ENCODE peak calls at places on chromosomes 4 and X, in nine cellular contexts. One of them, this sample, is unnamed.

GRCh38 chr4:6749340-6750171 is 33.0 kb upstream of the KIAA0232 start:
- DNase-seq in naive B cell: no peak
- DNase-seq in activated gamma-delta T cell treated with anti-CD3 and anti-CD28 coated beads, Interleukin-2, amount 50 U/mL, for 16 hours: no peak
- DNase-seq in CD4-positive, CD25-positive, alpha-beta regulatory T cell: no peak
- DNase-seq in glutamatergic neuron: no peak
- DNase-seq in AML-193: no peak
- DNase-seq in HEK293T: no peak
- DNase-seq in NCI-H1092: no peak
- DNase-seq in naive thymus-derived CD8-positive, alpha-beta T cell: no peak
- DNase-seq in this sample: no peak

GRCh38 chr4:79862842-79863241 is 210.2 kb downstream of the ANTXR2 start:
- DNase-seq in activated gamma-delta T cell treated with anti-CD3 and anti-CD28 coated beads, Interleukin-2, amount 50 U/mL, for 16 hours: no peak
- DNase-seq in AML-193: no peak
- DNase-seq in naive B cell: no peak
- DNase-seq in glutamatergic neuron: no peak
- DNase-seq in NCI-H1092: no peak
- DNase-seq in HEK293T: no peak
- DNase-seq in naive thymus-derived CD8-positive, alpha-beta T cell: no peak
- DNase-seq in CD4-positive, CD25-positive, alpha-beta regulatory T cell: no peak
- DNase-seq in this sample: no peak

GRCh38 chrX:84893897-84894296 is 109.8 kb upstream of the APOOL start:
- DNase-seq in HEK293T: no peak
- DNase-seq in glutamatergic neuron: no peak
- DNase-seq in CD4-positive, CD25-positive, alpha-beta regulatory T cell: no peak
- DNase-seq in activated gamma-delta T cell treated with anti-CD3 and anti-CD28 coated beads, Interleukin-2, amount 50 U/mL, for 16 hours: no peak
- DNase-seq in AML-193: no peak
- DNase-seq in NCI-H1092: no peak
- DNase-seq in naive thymus-derived CD8-positive, alpha-beta T cell: no peak
- DNase-seq in naive B cell: no peak
- DNase-seq in this sample: no peak

GRCh38 chr4:6362896-6363295 is 93.2 kb downstream of the WFS1 start:
- DNase-seq in naive thymus-derived CD8-positive, alpha-beta T cell: no peak
- DNase-seq in CD4-positive, CD25-positive, alpha-beta regulatory T cell: peak; percentile 9
- DNase-seq in HEK293T: peak; percentile 51
- DNase-seq in glutamatergic neuron: no peak
- DNase-seq in naive B cell: no peak
- DNase-seq in activated gamma-delta T cell treated with anti-CD3 and anti-CD28 coated beads, Interleukin-2, amount 50 U/mL, for 16 hours: no peak
- DNase-seq in AML-193: no peak
- DNase-seq in NCI-H1092: no peak
- DNase-seq in this sample: peak; percentile 68

GRCh38 chr4:102541708-102542107 is 40.5 kb downstream of the NFKB1 start:
- DNase-seq in NCI-H1092: no peak
- DNase-seq in glutamatergic neuron: peak; percentile 21
- DNase-seq in AML-193: no peak
- DNase-seq in activated gamma-delta T cell treated with anti-CD3 and anti-CD28 coated beads, Interleukin-2, amount 50 U/mL, for 16 hours: no peak
- DNase-seq in CD4-positive, CD25-positive, alpha-beta regulatory T cell: no peak
- DNase-seq in HEK293T: no peak
- DNase-seq in naive thymus-derived CD8-positive, alpha-beta T cell: no peak
- DNase-seq in naive B cell: no peak
- DNase-seq in this sample: no peak

GRCh38 chr4:159256037-159256436 is 153.2 kb downstream of the RAPGEF2 start:
- DNase-seq in CD4-positive, CD25-positive, alpha-beta regulatory T cell: no peak
- DNase-seq in HEK293T: no peak
- DNase-seq in AML-193: no peak
- DNase-seq in naive B cell: no peak
- DNase-seq in NCI-H1092: no peak
- DNase-seq in glutamatergic neuron: no peak
- DNase-seq in activated gamma-delta T cell treated with anti-CD3 and anti-CD28 coated beads, Interleukin-2, amount 50 U/mL, for 16 hours: no peak
- DNase-seq in naive thymus-derived CD8-positive, alpha-beta T cell: no peak
- DNase-seq in this sample: no peak

GRCh38 chr4:75495489-75495888 is 18.7 kb downstream of the RCHY1 start:
- DNase-seq in AML-193: peak; percentile 11
- DNase-seq in activated gamma-delta T cell treated with anti-CD3 and anti-CD28 coated beads, Interleukin-2, amount 50 U/mL, for 16 hours: no peak
- DNase-seq in glutamatergic neuron: no peak
- DNase-seq in naive B cell: no peak
- DNase-seq in CD4-positive, CD25-positive, alpha-beta regulatory T cell: no peak
- DNase-seq in naive thymus-derived CD8-positive, alpha-beta T cell: no peak
- DNase-seq in HEK293T: no peak
- DNase-seq in NCI-H1092: no peak
- DNase-seq in this sample: no peak

GRCh38 chrX:133922390-133922772 is 63.0 kb downstream of the GPC3 start:
- DNase-seq in naive B cell: no peak
- DNase-seq in AML-193: no peak
- DNase-seq in NCI-H1092: no peak
- DNase-seq in glutamatergic neuron: no peak
- DNase-seq in naive thymus-derived CD8-positive, alpha-beta T cell: no peak
- DNase-seq in HEK293T: no peak
- DNase-seq in CD4-positive, CD25-positive, alpha-beta regulatory T cell: no peak
- DNase-seq in activated gamma-delta T cell treated with anti-CD3 and anti-CD28 coated beads, Interleukin-2, amount 50 U/mL, for 16 hours: no peak
- DNase-seq in this sample: no peak

GRCh38 chr4:2354127-2354526 is 64.3 kb downstream of the ZFYVE28 start:
- DNase-seq in activated gamma-delta T cell treated with anti-CD3 and anti-CD28 coated beads, Interleukin-2, amount 50 U/mL, for 16 hours: no peak
- DNase-seq in AML-193: no peak
- DNase-seq in naive thymus-derived CD8-positive, alpha-beta T cell: peak; percentile 74
- DNase-seq in glutamatergic neuron: no peak
- DNase-seq in NCI-H1092: no peak
- DNase-seq in CD4-positive, CD25-positive, alpha-beta regulatory T cell: no peak
- DNase-seq in HEK293T: no peak
- DNase-seq in naive B cell: no peak
- DNase-seq in this sample: no peak

GRCh38 chr4:107835409-107835808 is 10.7 kb downstream of the SGMS2 start:
- DNase-seq in AML-193: no peak
- DNase-seq in glutamatergic neuron: no peak
- DNase-seq in naive B cell: no peak
- DNase-seq in HEK293T: no peak
- DNase-seq in naive thymus-derived CD8-positive, alpha-beta T cell: no peak
- DNase-seq in CD4-positive, CD25-positive, alpha-beta regulatory T cell: no peak
- DNase-seq in NCI-H1092: no peak
- DNase-seq in activated gamma-delta T cell treated with anti-CD3 and anti-CD28 coated beads, Interleukin-2, amount 50 U/mL, for 16 hours: no peak
- DNase-seq in this sample: no peak

GRCh38 chrX:41110801-41111625 is 25.8 kb downstream of the USP9X start:
- DNase-seq in glutamatergic neuron: no peak
- DNase-seq in HEK293T: no peak
- DNase-seq in NCI-H1092: no peak
- DNase-seq in naive thymus-derived CD8-positive, alpha-beta T cell: no peak
- DNase-seq in naive B cell: no peak
- DNase-seq in AML-193: no peak
- DNase-seq in activated gamma-delta T cell treated with anti-CD3 and anti-CD28 coated beads, Interleukin-2, amount 50 U/mL, for 16 hours: no peak
- DNase-seq in CD4-positive, CD25-positive, alpha-beta regulatory T cell: no peak
- DNase-seq in this sample: no peak